ENCODE peak calls at places on chromosomes 12 and 14, in seven cellular contexts. G, Y, W, M, E, S and P are unnamed samples.

GRCh38 chr12:93714382-93714781 is 37.2 kb downstream of the CRADD start:
- DNase-seq in G (no peak), E (no peak), S (no peak), M (no peak), W (no peak), Y (no peak), P (no peak)

GRCh38 chr14:68682166-68683103 is 110.4 kb downstream of the ZFP36L1 start:
- DNase-seq in S (no peak), Y (no peak), G (peak), W (peak), E (peak), M (no peak), P (peak)

GRCh38 chr12:70757830-70758493 is 120.7 kb upstream of the PTPRB start:
- DNase-seq in E (no peak), Y (no peak), W (no peak), M (no peak), G (no peak), S (no peak), P (no peak)

GRCh38 chr12:130281157-130281799 is 56.4 kb upstream of the PIWIL1 start:
- DNase-seq in E (peak), Y (peak), S (peak), G (no peak), W (no peak), M (peak), P (no peak)

GRCh38 chr12:108316153-108316892 is 22.8 kb downstream of the CMKLR1 start:
- DNase-seq in Y (no peak), W (no peak), E (no peak), S (no peak), M (no peak), G (no peak), P (no peak)

GRCh38 chr12:73076760-73077159 is 804.6 kb downstream of the TRHDE start:
- DNase-seq in W (no peak), G (no peak), Y (no peak), M (no peak), E (no peak), S (no peak), P (no peak)

GRCh38 chr12:15629108-15629507 is 160.1 kb downstream of the EPS8 start:
- DNase-seq in S (no peak), E (peak), M (peak), Y (peak), G (peak), W (no peak), P (no peak)

GRCh38 chr14:104395941-104396681 is 183.5 kb upstream of the C14orf180 start:
- DNase-seq in W (no peak), E (no peak), M (no peak), Y (no peak), S (no peak), G (no peak), P (peak)

GRCh38 chr14:91413547-91414474 is 3.8 kb downstream of the CCDC88C start:
- DNase-seq in G (no peak), M (no peak), Y (no peak), E (no peak), S (no peak), W (no peak), P (peak)

GRCh38 chr12:56146492-56147460 is 5.6 kb upstream of the MYL6B start:
- DNase-seq in M (no peak), W (no peak), Y (no peak), S (no peak), E (peak), G (no peak), P (no peak)

GRCh38 chr14:95507174-95507573 is 9.3 kb downstream of the SYNE3 start:
- DNase-seq in E (peak), G (peak), W (peak), Y (peak), S (no peak), M (peak), P (peak)

GRCh38 chr12:120784804-120785203 is 59.2 kb downstream of the ACADS start:
- DNase-seq in Y (no peak), S (no peak), M (no peak), W (no peak), E (no peak), G (no peak), P (no peak)

GRCh38 chr12:95505039-95505438 is 31.1 kb downstream of the METAP2 start:
- DNase-seq in M (no peak), W (peak), Y (no peak), G (no peak), S (no peak), E (no peak), P (no peak)

GRCh38 chr12:3231399-3231876 is 154.3 kb downstream of the TSPAN9 start:
- DNase-seq in S (no peak), W (no peak), E (peak), M (no peak), Y (no peak), G (no peak), P (no peak)

GRCh38 chr14:69084023-69084422 is 68.9 kb downstream of the DCAF5 start:
- DNase-seq in E (no peak), W (no peak), M (no peak), Y (no peak), S (no peak), G (no peak), P (no peak)

GRCh38 chr14:95339301-95339865 is 19.7 kb upstream of the CLMN start:
- DNase-seq in W (no peak), M (no peak), G (no peak), E (no peak), Y (no peak), S (no peak), P (peak)